ENCODE peak calls at places on chromosomes 13 and 19, in five cellular contexts. One of them, this sample, is unnamed.

GRCh38 chr13:102300379-102300778 is 101.5 kb downstream of the FGF14 start:
- DNase-seq in neural progenitor cell: no peak
- DNase-seq in Peyer's patch: no peak
- DNase-seq in ascending aorta: no peak
- DNase-seq in CD8-positive, alpha-beta T cell: no peak
- DNase-seq in this sample: no peak

GRCh38 chr19:55549500-55550320 is 4.4 kb upstream of the SBK3 start:
- DNase-seq in neural progenitor cell: peak; percentile 88
- DNase-seq in Peyer's patch: no peak
- DNase-seq in ascending aorta: no peak
- DNase-seq in CD8-positive, alpha-beta T cell: no peak
- DNase-seq in this sample: peak; percentile 19

GRCh38 chr19:18871543-18871942 is 24.4 kb downstream of the CERS1 start:
- DNase-seq in neural progenitor cell: no peak
- DNase-seq in Peyer's patch: no peak
- DNase-seq in ascending aorta: no peak
- DNase-seq in CD8-positive, alpha-beta T cell: no peak
- DNase-seq in this sample: no peak

GRCh38 chr13:73060251-73061160 is 1.7 kb downstream of the KLF5 start:
- DNase-seq in neural progenitor cell: peak; percentile 37
- DNase-seq in Peyer's patch: no peak
- DNase-seq in ascending aorta: no peak
- DNase-seq in CD8-positive, alpha-beta T cell: no peak
- DNase-seq in this sample: no peak

GRCh38 chr19:15112385-15112784 is 5.2 kb downstream of the SYDE1 start:
- DNase-seq in neural progenitor cell: no peak
- DNase-seq in Peyer's patch: no peak
- DNase-seq in ascending aorta: no peak
- DNase-seq in CD8-positive, alpha-beta T cell: no peak
- DNase-seq in this sample: no peak

GRCh38 chr13:66835040-66835628 is 395.0 kb downstream of the PCDH9 start:
- DNase-seq in neural progenitor cell: peak; percentile 79
- DNase-seq in Peyer's patch: peak; percentile 48
- DNase-seq in ascending aorta: no peak
- DNase-seq in CD8-positive, alpha-beta T cell: no peak
- DNase-seq in this sample: peak; percentile 18

GRCh38 chr13:26323764-26324163 is 69.8 kb downstream of the CDK8 start:
- DNase-seq in neural progenitor cell: no peak
- DNase-seq in Peyer's patch: no peak
- DNase-seq in ascending aorta: no peak
- DNase-seq in CD8-positive, alpha-beta T cell: no peak
- DNase-seq in this sample: no peak

GRCh38 chr13:54144809-54145208 is 1116.2 kb downstream of the OLFM4 start:
- DNase-seq in neural progenitor cell: peak; percentile 22
- DNase-seq in Peyer's patch: no peak
- DNase-seq in ascending aorta: no peak
- DNase-seq in CD8-positive, alpha-beta T cell: no peak
- DNase-seq in this sample: no peak

GRCh38 chr13:42384265-42384664 is 112.3 kb downstream of the AKAP11 start:
- DNase-seq in neural progenitor cell: no peak
- DNase-seq in Peyer's patch: no peak
- DNase-seq in ascending aorta: no peak
- DNase-seq in CD8-positive, alpha-beta T cell: no peak
- DNase-seq in this sample: no peak

DNA sequence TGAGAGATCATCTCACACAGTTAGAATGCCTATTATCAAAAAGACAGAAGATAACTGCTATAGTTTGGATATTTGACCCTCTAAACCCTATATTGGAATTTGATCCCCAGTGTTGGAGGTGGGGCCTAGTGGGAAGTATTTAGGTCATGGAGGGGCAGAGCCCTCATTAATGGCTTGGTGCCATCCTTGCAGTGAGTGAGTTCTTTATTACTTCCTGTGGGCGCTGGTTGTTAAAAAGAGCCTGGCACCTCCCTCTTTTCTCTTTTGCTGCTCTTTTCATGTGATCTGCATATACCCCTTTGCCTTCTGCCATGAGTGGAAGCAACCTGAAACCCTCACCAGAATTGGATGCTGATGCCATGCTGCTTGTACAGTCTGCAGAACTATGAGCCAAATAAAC is 66.8 kb downstream of the TDRD3 start:
- DNase-seq in neural progenitor cell: no peak
- DNase-seq in Peyer's patch: no peak
- DNase-seq in ascending aorta: no peak
- DNase-seq in CD8-positive, alpha-beta T cell: no peak
- DNase-seq in this sample: no peak
- H3K4me3 ChIP-seq in neural progenitor cell: no peak overlapping the region
- H3K4me3 ChIP-seq in Peyer's patch: no peak overlapping the region
- H3K4me3 ChIP-seq in ascending aorta: no peak overlapping the region
- H3K4me3 ChIP-seq in CD8-positive, alpha-beta T cell: no peak overlapping the region
- H3K4me3 ChIP-seq in this sample: no peak overlapping the region

DNA sequence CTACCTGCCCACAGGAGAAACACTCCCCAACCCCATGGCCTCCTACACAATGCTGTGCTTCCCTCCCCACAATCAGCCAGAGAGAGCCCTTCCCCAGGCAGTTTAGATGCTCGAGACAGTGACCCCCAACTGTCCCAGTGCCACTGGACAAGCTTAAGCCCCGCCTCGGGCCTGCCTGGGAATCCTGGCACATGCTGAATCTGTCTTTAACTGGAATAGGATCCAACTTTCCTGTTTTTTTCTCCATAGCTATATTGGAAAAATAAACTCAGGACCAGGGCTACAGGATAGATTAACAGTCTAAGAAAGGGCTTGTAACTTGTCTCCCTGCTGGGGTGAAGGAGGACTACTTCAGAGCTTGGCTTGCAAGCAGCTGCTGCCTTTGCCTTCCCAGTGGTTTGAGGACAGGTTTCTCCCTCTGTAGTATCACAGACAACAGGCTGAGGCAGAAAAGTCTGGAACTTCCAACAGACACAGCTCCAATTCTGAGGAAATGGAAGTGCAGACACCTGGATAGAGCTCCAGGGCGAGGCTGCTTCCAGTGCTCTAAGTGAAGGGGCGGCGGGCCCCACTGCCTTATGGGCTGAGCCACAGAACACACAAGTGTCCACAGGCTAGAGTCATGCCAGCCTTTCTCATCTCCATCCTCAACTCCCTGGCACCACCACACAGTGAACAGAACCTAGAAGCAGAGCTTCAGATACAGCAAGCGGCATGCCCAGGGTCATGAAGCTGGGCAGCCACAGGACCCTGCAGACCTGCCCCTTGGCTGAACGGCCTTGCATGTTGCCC is 228.3 kb downstream of the TUBA3C start:
- DNase-seq in neural progenitor cell: no peak
- DNase-seq in Peyer's patch: no peak
- DNase-seq in ascending aorta: no peak
- DNase-seq in CD8-positive, alpha-beta T cell: no peak
- DNase-seq in this sample: no peak
- H3K4me1 ChIP-seq in neural progenitor cell: no peaks in the 10 kb centered on the region
- H3K4me1 ChIP-seq in Peyer's patch: no peaks in the 10 kb centered on the region
- H3K4me1 ChIP-seq in ascending aorta: no peaks in the 10 kb centered on the region
- H3K4me1 ChIP-seq in CD8-positive, alpha-beta T cell: no peaks in the 10 kb centered on the region
- H3K4me1 ChIP-seq in this sample: no peaks in the 10 kb centered on the region

GRCh38 chr19:58519087-58519354 is 589 bp downstream of the ZBTB45 start:
- DNase-seq in neural progenitor cell: peak; percentile 89
- DNase-seq in Peyer's patch: peak; percentile 75
- DNase-seq in ascending aorta: no peak
- DNase-seq in CD8-positive, alpha-beta T cell: peak; percentile 64
- DNase-seq in this sample: peak; percentile 70
- TF ChIP-seq CTCF in neural progenitor cell: peak; percentile 55
- TF ChIP-seq CTCF in Peyer's patch: no peak
- TF ChIP-seq CTCF in ascending aorta: no peak
- TF ChIP-seq CTCF in CD8-positive, alpha-beta T cell: no peak
- TF ChIP-seq CTCF in this sample: no peak

GRCh38 chr19:38977445-38978314 is 2.1 kb upstream of the FBXO17 start:
- DNase-seq in neural progenitor cell: no peak
- DNase-seq in Peyer's patch: no peak
- DNase-seq in ascending aorta: no peak
- DNase-seq in CD8-positive, alpha-beta T cell: no peak
- DNase-seq in this sample: no peak

GRCh38 chr19:38978315-38978689 is 2.8 kb upstream of the FBXO17 start:
- DNase-seq in neural progenitor cell: no peak
- DNase-seq in Peyer's patch: no peak
- DNase-seq in ascending aorta: no peak
- DNase-seq in CD8-positive, alpha-beta T cell: no peak
- DNase-seq in this sample: no peak

GRCh38 chr19:38975861-38976271 is 324 bp upstream of the FBXO17 start:
- DNase-seq in neural progenitor cell: peak; percentile 67
- DNase-seq in Peyer's patch: no peak
- DNase-seq in ascending aorta: no peak
- DNase-seq in CD8-positive, alpha-beta T cell: no peak
- DNase-seq in this sample: no peak

GRCh38 chr19:38974599-38975213 is 836 bp downstream of the FBXO17 start:
- DNase-seq in neural progenitor cell: no peak
- DNase-seq in Peyer's patch: no peak
- DNase-seq in ascending aorta: no peak
- DNase-seq in CD8-positive, alpha-beta T cell: no peak
- DNase-seq in this sample: no peak

GRCh38 chr19:38975214-38975860 is at the start of gene FBXO17:
- DNase-seq in neural progenitor cell: peak; percentile 77
- DNase-seq in Peyer's patch: no peak
- DNase-seq in ascending aorta: no peak
- DNase-seq in CD8-positive, alpha-beta T cell: no peak
- DNase-seq in this sample: peak; percentile 27
- H3K4me3 ChIP-seq in neural progenitor cell: peak within 1 kb of the TSS; percentile 71
- H3K4me3 ChIP-seq in Peyer's patch: peak within 1 kb of the TSS; percentile 39
- H3K4me3 ChIP-seq in ascending aorta: peak within 1 kb of the TSS; percentile 88
- H3K4me3 ChIP-seq in CD8-positive, alpha-beta T cell: no peak within 1 kb of the TSS
- H3K4me3 ChIP-seq in this sample: peak within 1 kb of the TSS; percentile 42

GRCh38 chr19:54317108-54317964 is 4.4 kb upstream of the LILRA5 start:
- DNase-seq in neural progenitor cell: no peak
- DNase-seq in Peyer's patch: no peak
- DNase-seq in ascending aorta: no peak
- DNase-seq in CD8-positive, alpha-beta T cell: no peak
- DNase-seq in this sample: no peak

GRCh38 chr19:54316746-54317107 is 3.8 kb upstream of the LILRA5 start:
- DNase-seq in neural progenitor cell: peak; percentile 24
- DNase-seq in Peyer's patch: no peak
- DNase-seq in ascending aorta: no peak
- DNase-seq in CD8-positive, alpha-beta T cell: no peak
- DNase-seq in this sample: no peak

GRCh38 chr19:54317965-54318240 is 4.9 kb upstream of the LILRA5 start:
- DNase-seq in neural progenitor cell: no peak
- DNase-seq in Peyer's patch: no peak
- DNase-seq in ascending aorta: no peak
- DNase-seq in CD8-positive, alpha-beta T cell: no peak
- DNase-seq in this sample: no peak

GRCh38 chr19:54320271-54320670 is 7.3 kb upstream of the LILRA5 start:
- DNase-seq in neural progenitor cell: no peak
- DNase-seq in Peyer's patch: no peak
- DNase-seq in ascending aorta: no peak
- DNase-seq in CD8-positive, alpha-beta T cell: no peak
- DNase-seq in this sample: no peak

GRCh38 chr19:54319049-54319448 is 6.1 kb upstream of the LILRA5 start:
- DNase-seq in neural progenitor cell: no peak
- DNase-seq in Peyer's patch: no peak
- DNase-seq in ascending aorta: no peak
- DNase-seq in CD8-positive, alpha-beta T cell: no peak
- DNase-seq in this sample: no peak
- H3K4me1 ChIP-seq in neural progenitor cell: no peaks in the 10 kb centered on the region
- H3K4me1 ChIP-seq in Peyer's patch: no peaks in the 10 kb centered on the region
- H3K4me1 ChIP-seq in ascending aorta: no peaks in the 10 kb centered on the region
- H3K4me1 ChIP-seq in CD8-positive, alpha-beta T cell: no peaks in the 10 kb centered on the region
- H3K4me1 ChIP-seq in this sample: no peaks in the 10 kb centered on the region

DNA sequence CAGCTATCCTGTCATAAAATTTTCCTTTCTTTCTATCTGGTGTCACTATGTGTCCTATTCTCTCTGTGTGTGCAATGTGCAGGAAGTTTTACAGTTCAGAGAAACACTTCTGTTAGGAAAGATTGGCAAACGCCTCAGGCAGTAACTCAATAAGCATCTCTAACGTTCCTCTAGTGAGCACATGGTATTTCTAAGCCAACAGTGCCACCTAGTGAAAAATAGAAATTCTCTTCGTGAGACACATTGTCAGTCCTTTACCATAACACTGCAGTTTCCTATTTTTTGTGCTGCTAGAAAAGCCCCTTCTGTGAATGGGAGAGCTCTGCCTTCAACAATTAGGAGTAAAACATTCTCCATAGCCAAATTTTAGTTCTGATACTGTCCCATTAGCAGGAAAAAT is 50.7 kb downstream of the ZNF723 start:
- DNase-seq in neural progenitor cell: peak; percentile 2
- DNase-seq in Peyer's patch: no peak
- DNase-seq in ascending aorta: no peak
- DNase-seq in CD8-positive, alpha-beta T cell: no peak
- DNase-seq in this sample: no peak
- TF ChIP-seq CTCF in neural progenitor cell: peak; percentile 46
- TF ChIP-seq CTCF in Peyer's patch: no peak
- TF ChIP-seq CTCF in ascending aorta: peak; percentile 54
- TF ChIP-seq CTCF in CD8-positive, alpha-beta T cell: no peak
- TF ChIP-seq CTCF in this sample: no peak

GRCh38 chr19:45601524-45602522 is at the start of gene GPR4:
- DNase-seq in neural progenitor cell: peak; percentile 81
- DNase-seq in Peyer's patch: no peak
- DNase-seq in ascending aorta: no peak
- DNase-seq in CD8-positive, alpha-beta T cell: no peak
- DNase-seq in this sample: no peak

GRCh38 chr19:45598267-45599011 is 3.6 kb downstream of the GPR4 start:
- DNase-seq in neural progenitor cell: no peak
- DNase-seq in Peyer's patch: no peak
- DNase-seq in ascending aorta: no peak
- DNase-seq in CD8-positive, alpha-beta T cell: no peak
- DNase-seq in this sample: no peak

GRCh38 chr19:45601115-45601514 is 897 bp downstream of the GPR4 start:
- DNase-seq in neural progenitor cell: no peak
- DNase-seq in Peyer's patch: no peak
- DNase-seq in ascending aorta: no peak
- DNase-seq in CD8-positive, alpha-beta T cell: no peak
- DNase-seq in this sample: no peak

GRCh38 chr19:45599286-45599685 is 2.7 kb downstream of the GPR4 start:
- DNase-seq in neural progenitor cell: peak; percentile 34
- DNase-seq in Peyer's patch: no peak
- DNase-seq in ascending aorta: no peak
- DNase-seq in CD8-positive, alpha-beta T cell: no peak
- DNase-seq in this sample: no peak

DNA sequence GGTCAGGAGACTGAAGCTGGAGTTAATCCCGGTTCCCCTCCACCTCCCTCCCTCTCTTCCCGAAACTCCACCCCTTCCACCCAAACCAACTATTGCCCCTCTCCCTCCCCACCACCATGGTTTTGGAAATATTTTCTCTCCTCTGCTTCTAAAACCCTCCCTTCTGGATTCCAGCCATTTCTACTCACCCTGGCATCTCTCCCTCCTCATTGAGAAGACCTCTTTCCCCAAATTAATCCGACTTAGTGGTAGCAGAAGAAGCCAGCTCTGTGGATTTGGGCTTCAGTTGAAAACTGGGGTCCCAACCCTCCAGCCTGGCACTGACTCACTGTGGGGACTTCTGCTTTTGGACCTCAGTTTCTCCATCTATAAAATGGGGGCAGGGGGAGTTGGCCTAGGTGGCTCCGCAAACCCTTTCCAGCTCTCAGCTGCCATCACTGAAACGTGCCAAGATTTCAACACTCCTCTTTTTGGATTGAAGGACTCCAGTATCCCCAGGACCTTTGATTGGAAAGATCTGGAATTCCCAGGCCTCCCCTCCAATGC is 1.6 kb downstream of the GPR4 start:
- DNase-seq in neural progenitor cell: no peak
- DNase-seq in Peyer's patch: no peak
- DNase-seq in ascending aorta: no peak
- DNase-seq in CD8-positive, alpha-beta T cell: no peak
- DNase-seq in this sample: no peak
- H3K4me3 ChIP-seq in neural progenitor cell: no peak overlapping the region
- H3K4me3 ChIP-seq in Peyer's patch: no peak overlapping the region
- H3K4me3 ChIP-seq in ascending aorta: no peak overlapping the region
- H3K4me3 ChIP-seq in CD8-positive, alpha-beta T cell: no peak overlapping the region
- H3K4me3 ChIP-seq in this sample: no peak overlapping the region

GRCh38 chr19:38734426-38735256 is 9.6 kb downstream of the CAPN12 start:
- DNase-seq in neural progenitor cell: peak; percentile 41
- DNase-seq in Peyer's patch: peak; percentile 81
- DNase-seq in ascending aorta: no peak
- DNase-seq in CD8-positive, alpha-beta T cell: peak; percentile 45
- DNase-seq in this sample: peak; percentile 56
- H3K4me1 ChIP-seq in neural progenitor cell: peaks cover 12% of the 10 kb centered on the region
- H3K4me1 ChIP-seq in Peyer's patch: peaks cover 31% of the 10 kb centered on the region
- H3K4me1 ChIP-seq in ascending aorta: peaks cover 20% of the 10 kb centered on the region
- H3K4me1 ChIP-seq in CD8-positive, alpha-beta T cell: peaks cover 42% of the 10 kb centered on the region
- H3K4me1 ChIP-seq in this sample: peaks cover 34% of the 10 kb centered on the region